ENCODE peak calls at places on chromosome 1, in six cellular contexts. L, U, P, Z, Q and X are unnamed samples.

GRCh38 chr1:180167721-180168467 is 13.2 kb downstream of the QSOX1 start:
- DNase-seq in Z (no peak), P (peak), L (no peak), Q (peak), U (no peak), X (no peak)

GRCh38 chr1:41318135-41318534 is 43.1 kb upstream of the FOXO6 start:
- DNase-seq in Z (no peak), P (no peak), Q (no peak), L (no peak), U (no peak), X (no peak)

GRCh38 chr1:224747578-224747977 is 131.5 kb downstream of the CNIH3 start:
- DNase-seq in L (no peak), U (peak), Q (no peak), Z (no peak), P (peak), X (no peak)

GRCh38 chr1:119368556-119368955 is at the start of gene HAO2:
- DNase-seq in U (no peak), P (peak), Q (no peak), L (no peak), Z (no peak), X (no peak)

GRCh38 chr1:234345237-234345636 is 28.0 kb upstream of the COA6 start:
- DNase-seq in Q (no peak), U (no peak), Z (no peak), P (no peak), L (no peak), X (no peak)

GRCh38 chr1:64744492-64745180 is at the start of gene RAVER2:
- DNase-seq in L (peak), Q (peak), P (peak), Z (peak), U (peak), X (peak)

GRCh38 chr1:67752306-67752705 is 67.3 kb downstream of the GADD45A start:
- DNase-seq in U (no peak), L (no peak), P (peak), Z (no peak), Q (no peak), X (no peak)

GRCh38 chr1:215606564-215607168 is 39.6 kb downstream of the KCTD3 start:
- DNase-seq in U (no peak), P (peak), Z (no peak), L (no peak), Q (no peak), X (no peak)

GRCh38 chr1:84598846-84599741 is 24.9 kb upstream of the CTBS start:
- DNase-seq in L (no peak), P (peak), U (peak), Q (no peak), Z (no peak), X (no peak)

GRCh38 chr1:11157867-11158266 is 31.3 kb upstream of the ANGPTL7 start:
- DNase-seq in Z (no peak), P (no peak), Q (no peak), U (no peak), L (peak), X (peak)

GRCh38 chr1:27307851-27308598 is 13.9 kb upstream of the TMEM222 start:
- DNase-seq in Q (no peak), U (no peak), L (no peak), P (no peak), Z (no peak), X (no peak)

GRCh38 chr1:10685851-10686403 is 110.5 kb downstream of the CASZ1 start:
- DNase-seq in Z (no peak), L (no peak), Q (peak), U (no peak), P (peak), X (no peak)

GRCh38 chr1:92210701-92211100 is 7.0 kb upstream of the C1orf146 start:
- DNase-seq in U (no peak), P (peak), Q (no peak), Z (no peak), L (no peak), X (no peak)

GRCh38 chr1:45622267-45622890 is 1.5 kb downstream of the CCDC17 start:
- DNase-seq in U (no peak), P (no peak), Q (no peak), Z (no peak), L (no peak), X (no peak)

GRCh38 chr1:56803561-56804156 is 15.5 kb downstream of the FYB2 start:
- DNase-seq in L (peak), U (no peak), Z (no peak), P (peak), Q (peak), X (no peak)

GRCh38 chr1:26079178-26079563 is 11.7 kb upstream of the TRIM63 start:
- DNase-seq in Z (no peak), U (no peak), Q (no peak), P (no peak), L (no peak), X (no peak)

GRCh38 chr1:65458730-65459396 is 38.4 kb downstream of the LEPR start:
- DNase-seq in Z (no peak), P (peak), Q (no peak), L (no peak), U (no peak), X (no peak)

GRCh38 chr1:100794719-100795645 is 75.4 kb downstream of the VCAM1 start:
- DNase-seq in L (no peak), Q (no peak), U (no peak), Z (no peak), P (peak), X (no peak)

GRCh38 chr1:61638296-61638695 is 86.6 kb downstream of the TM2D1 start:
- DNase-seq in U (no peak), P (no peak), L (no peak), Q (no peak), Z (no peak), X (no peak)

GRCh38 chr1:111221633-111222286 is 5.8 kb upstream of the CHI3L2 start:
- DNase-seq in P (no peak), U (peak), Z (no peak), L (no peak), Q (no peak), X (no peak)

GRCh38 chr1:36239941-36240637 is 15.8 kb downstream of the THRAP3 start:
- DNase-seq in L (peak), Q (peak), U (no peak), P (no peak), Z (no peak), X (no peak)

GRCh38 chr1:23459338-23459757 is 24.6 kb downstream of the ASAP3 start:
- DNase-seq in Q (peak), L (no peak), U (no peak), P (no peak), Z (no peak), X (no peak)

GRCh38 chr1:151825811-151826660 is 5.6 kb downstream of the RORC start:
- DNase-seq in Q (no peak), U (no peak), Z (no peak), P (no peak), L (no peak), X (no peak)

GRCh38 chr1:39089811-39090519 is 63.8 kb downstream of the NDUFS5 start:
- DNase-seq in L (no peak), U (no peak), Z (no peak), Q (no peak), P (no peak), X (no peak)

GRCh38 chr1:167763525-167764220 is 41.9 kb downstream of the MPZL1 start:
- DNase-seq in L (no peak), U (no peak), P (no peak), Z (no peak), Q (no peak), X (no peak)

GRCh38 chr1:35031103-35031452 is 667 bp downstream of the ZMYM6 start:
- DNase-seq in U (no peak), Q (peak), Z (peak), L (peak), P (peak), X (peak)